ENCODE peak calls at places on chromosomes 1 and 21, in four cellular contexts. Z is HCT116, M is HepG2, D is K562. B is an unnamed sample.

GRCh38 chr1:197776348-197777082 is 1.2 kb upstream of the DENND1B start:
- DNase-seq in D (no peak), M (no peak), Z (peak; percentile 28), B (peak; percentile 28)

GRCh38 chr1:26862781-26863676 is at the start of gene SFN:
- DNase-seq in M (peak; percentile 85), D (peak; percentile 90), Z (peak; percentile 98), B (peak; percentile 90)

GRCh38 chr21:16113052-16113715 is 383.4 kb downstream of the USP25 start:
- DNase-seq in M (no peak), D (no peak), Z (no peak), B (no peak)

GRCh38 chr1:180930687-180931086 is 18.0 kb downstream of the KIAA1614 start:
- DNase-seq in Z (no peak), D (no peak), M (no peak), B (no peak)

GRCh38 chr1:238647877-238648276 is 738.5 kb upstream of the CHRM3 start:
- DNase-seq in Z (no peak), D (no peak), M (no peak), B (no peak)

GRCh38 chr1:81949421-81949820 is 148.7 kb downstream of the ADGRL2 start:
- DNase-seq in D (no peak), Z (no peak), M (no peak), B (no peak)

GRCh38 chr21:14520535-14520934 is 25.6 kb downstream of the SAMSN1 start:
- DNase-seq in M (no peak), Z (no peak), D (no peak), B (no peak)

GRCh38 chr1:235050911-235051360 is 77.7 kb downstream of the TOMM20 start:
- DNase-seq in Z (no peak), M (no peak), D (peak; percentile 70), B (no peak)

GRCh38 chr1:1990222-1990621 is 13.4 kb downstream of the CFAP74 start:
- DNase-seq in M (no peak), Z (no peak), D (no peak), B (no peak)

GRCh38 chr1:181541947-181542346 is 58.6 kb downstream of the CACNA1E start:
- DNase-seq in Z (no peak), D (peak; percentile 20), M (no peak), B (no peak)

GRCh38 chr1:58841455-58841854 is 57.6 kb upstream of the JUN start:
- DNase-seq in D (peak; percentile 76), M (no peak), Z (no peak), B (no peak)

GRCh38 chr1:66633128-66633527 is 99.2 kb downstream of the SGIP1 start:
- DNase-seq in D (no peak), M (no peak), Z (no peak), B (no peak)
- TF ChIP-seq TCF7L2 in D (no peak), M (no peak), Z (no peak), B (no peak)

DNA sequence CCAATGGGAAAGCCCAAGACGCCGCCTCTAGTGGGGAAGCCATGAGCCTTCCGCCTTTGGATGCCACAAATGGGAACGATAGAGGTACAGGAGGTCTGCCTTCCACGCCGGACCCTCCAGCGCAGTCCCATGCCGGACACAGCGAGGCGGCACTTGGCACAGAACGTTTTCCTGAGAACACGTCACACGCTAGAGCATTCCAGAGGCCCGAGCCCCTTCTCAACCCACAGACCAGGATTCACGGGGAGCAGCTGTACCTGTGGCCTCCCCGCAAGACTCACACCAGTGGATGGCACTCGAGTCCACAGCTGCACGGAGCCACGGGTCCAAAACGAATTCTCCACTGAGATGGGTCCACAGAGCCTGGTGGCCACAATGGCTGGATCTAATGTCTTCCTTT is 31.5 kb upstream of the RIPK4 start:
- DNase-seq in Z (no peak), M (no peak), D (no peak), B (no peak)
- H3K4me3 ChIP-seq in Z (no peak overlapping the region), M (no peak overlapping the region), D (no peak overlapping the region), B (no peak overlapping the region)

GRCh38 chr1:201782353-201782752 is 46.6 kb upstream of the IPO9 start:
- DNase-seq in M (no peak), Z (no peak), D (no peak), B (no peak)

GRCh38 chr1:201783067-201783466 is 45.9 kb upstream of the IPO9 start:
- DNase-seq in D (no peak), M (no peak), Z (no peak), B (no peak)

GRCh38 chr1:201779351-201779880 is 49.5 kb upstream of the IPO9 start:
- DNase-seq in D (no peak), M (no peak), Z (no peak), B (no peak)

GRCh38 chr1:201783572-201783971 is 45.4 kb upstream of the IPO9 start:
- DNase-seq in Z (no peak), M (no peak), D (peak; percentile 30), B (no peak)

DNA sequence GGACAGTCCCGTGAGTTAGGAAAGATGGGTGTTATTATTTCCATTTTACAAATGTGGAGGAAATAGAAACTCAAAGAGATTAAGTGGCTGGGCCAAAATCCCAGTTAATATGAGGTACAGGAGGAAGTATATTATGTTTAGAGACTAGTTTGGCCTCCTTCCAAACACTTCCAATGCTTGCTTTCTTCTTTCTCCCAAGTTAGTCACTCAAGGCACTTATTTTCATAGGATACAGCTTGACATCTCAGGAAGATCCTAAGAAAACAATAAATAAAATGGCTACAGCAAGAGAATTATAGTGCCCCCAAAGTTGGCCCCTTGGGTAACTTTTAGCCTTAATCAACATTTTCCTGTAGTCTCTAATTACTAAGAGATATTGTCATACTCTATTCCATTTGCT is 47.5 kb upstream of the IPO9 start:
- DNase-seq in D (no peak), Z (no peak), M (no peak), B (no peak)
- H3K36me3 ChIP-seq in D (peaks cover 21% of the 10 kb centered on the region), Z (peaks cover 19% of the 10 kb centered on the region), M (no peaks in the 10 kb centered on the region), B (no peaks in the 10 kb centered on the region)

GRCh38 chr1:206835186-206835585 is 30.2 kb upstream of the IL20 start:
- DNase-seq in D (no peak), M (no peak), Z (no peak), B (no peak)
- TF ChIP-seq TCF7L2 in D (no peak), M (no peak), Z (no peak), B (no peak)

B was measured in Panc1.